ENCODE peak calls at places on chromosomes 3 and 15, in eight cellular contexts. One of them, this sample, is unnamed.

GRCh38 chr3:171383206-171384018 is 76.8 kb downstream of the TNIK start:
- DNase-seq in left lung: no peak
- DNase-seq in HepG2: no peak
- DNase-seq in neuronal stem cell: no peak
- DNase-seq in CD8-positive, alpha-beta T cell: no peak
- DNase-seq in tibial nerve: no peak
- DNase-seq in SK-N-MC: no peak
- DNase-seq in substantia nigra: no peak
- DNase-seq in this sample: no peak

GRCh38 chr3:84965141-84965540 is 6.4 kb downstream of the CADM2 start:
- DNase-seq in substantia nigra: peak
- DNase-seq in tibial nerve: no peak
- DNase-seq in left lung: no peak
- DNase-seq in neuronal stem cell: peak
- DNase-seq in HepG2: peak
- DNase-seq in CD8-positive, alpha-beta T cell: no peak
- DNase-seq in SK-N-MC: no peak
- DNase-seq in this sample: no peak

GRCh38 chr15:63481105-63481810 is 23.1 kb upstream of the USP3 start:
- DNase-seq in tibial nerve: no peak
- DNase-seq in SK-N-MC: no peak
- DNase-seq in neuronal stem cell: no peak
- DNase-seq in substantia nigra: no peak
- DNase-seq in CD8-positive, alpha-beta T cell: no peak
- DNase-seq in left lung: no peak
- DNase-seq in HepG2: no peak
- DNase-seq in this sample: no peak

GRCh38 chr3:103295974-103296570 is 861.3 kb downstream of the ZPLD1 start:
- DNase-seq in HepG2: peak
- DNase-seq in left lung: no peak
- DNase-seq in neuronal stem cell: no peak
- DNase-seq in tibial nerve: no peak
- DNase-seq in substantia nigra: no peak
- DNase-seq in CD8-positive, alpha-beta T cell: no peak
- DNase-seq in SK-N-MC: no peak
- DNase-seq in this sample: no peak

GRCh38 chr3:121822973-121823372 is 11.9 kb downstream of the IQCB1 start:
- DNase-seq in substantia nigra: no peak
- DNase-seq in left lung: no peak
- DNase-seq in CD8-positive, alpha-beta T cell: no peak
- DNase-seq in tibial nerve: no peak
- DNase-seq in neuronal stem cell: no peak
- DNase-seq in SK-N-MC: no peak
- DNase-seq in HepG2: no peak
- DNase-seq in this sample: no peak

GRCh38 chr3:45090855-45091254 is 55.3 kb downstream of the CDCP1 start:
- DNase-seq in HepG2: no peak
- DNase-seq in left lung: no peak
- DNase-seq in substantia nigra: no peak
- DNase-seq in tibial nerve: no peak
- DNase-seq in CD8-positive, alpha-beta T cell: no peak
- DNase-seq in SK-N-MC: no peak
- DNase-seq in neuronal stem cell: no peak
- DNase-seq in this sample: no peak

GRCh38 chr15:74847462-74847861 is 4.5 kb upstream of the ULK3 start:
- DNase-seq in HepG2: no peak
- DNase-seq in neuronal stem cell: no peak
- DNase-seq in left lung: no peak
- DNase-seq in SK-N-MC: no peak
- DNase-seq in substantia nigra: no peak
- DNase-seq in CD8-positive, alpha-beta T cell: no peak
- DNase-seq in tibial nerve: no peak
- DNase-seq in this sample: no peak

GRCh38 chr3:178320481-178321352 is 215.5 kb upstream of the KCNMB2 start:
- DNase-seq in substantia nigra: no peak
- DNase-seq in HepG2: no peak
- DNase-seq in left lung: peak
- DNase-seq in SK-N-MC: no peak
- DNase-seq in neuronal stem cell: no peak
- DNase-seq in CD8-positive, alpha-beta T cell: no peak
- DNase-seq in tibial nerve: no peak
- DNase-seq in this sample: no peak

GRCh38 chr3:171511450-171511849 is 51.2 kb upstream of the TNIK start:
- DNase-seq in left lung: no peak
- DNase-seq in neuronal stem cell: no peak
- DNase-seq in HepG2: no peak
- DNase-seq in SK-N-MC: no peak
- DNase-seq in tibial nerve: no peak
- DNase-seq in CD8-positive, alpha-beta T cell: no peak
- DNase-seq in substantia nigra: no peak
- DNase-seq in this sample: no peak

GRCh38 chr3:72344256-72345046 is 503.8 kb downstream of the SHQ1 start:
- DNase-seq in SK-N-MC: no peak
- DNase-seq in HepG2: no peak
- DNase-seq in CD8-positive, alpha-beta T cell: no peak
- DNase-seq in neuronal stem cell: no peak
- DNase-seq in tibial nerve: no peak
- DNase-seq in substantia nigra: no peak
- DNase-seq in left lung: no peak
- DNase-seq in this sample: no peak

GRCh38 chr3:142977399-142977728 is 13.9 kb upstream of the PAQR9 start:
- DNase-seq in left lung: no peak
- DNase-seq in substantia nigra: no peak
- DNase-seq in neuronal stem cell: no peak
- DNase-seq in tibial nerve: no peak
- DNase-seq in CD8-positive, alpha-beta T cell: no peak
- DNase-seq in HepG2: no peak
- DNase-seq in SK-N-MC: no peak
- DNase-seq in this sample: no peak

GRCh38 chr3:17179381-17180205 is 294.8 kb downstream of the PLCL2 start:
- DNase-seq in neuronal stem cell: no peak
- DNase-seq in left lung: no peak
- DNase-seq in tibial nerve: no peak
- DNase-seq in SK-N-MC: no peak
- DNase-seq in substantia nigra: no peak
- DNase-seq in HepG2: no peak
- DNase-seq in CD8-positive, alpha-beta T cell: no peak
- DNase-seq in this sample: peak

GRCh38 chr3:127449489-127450212 is 140.9 kb downstream of the TPRA1 start:
- DNase-seq in substantia nigra: no peak
- DNase-seq in neuronal stem cell: no peak
- DNase-seq in left lung: no peak
- DNase-seq in HepG2: no peak
- DNase-seq in SK-N-MC: no peak
- DNase-seq in tibial nerve: no peak
- DNase-seq in CD8-positive, alpha-beta T cell: no peak
- DNase-seq in this sample: no peak

GRCh38 chr3:51802091-51802720 is 23.2 kb upstream of the IQCF6 start:
- DNase-seq in substantia nigra: no peak
- DNase-seq in SK-N-MC: no peak
- DNase-seq in HepG2: no peak
- DNase-seq in neuronal stem cell: peak
- DNase-seq in left lung: no peak
- DNase-seq in CD8-positive, alpha-beta T cell: no peak
- DNase-seq in tibial nerve: no peak
- DNase-seq in this sample: no peak
- H3K27ac ChIP-seq in substantia nigra: no peak
- H3K27ac ChIP-seq in SK-N-MC: no peak
- H3K27ac ChIP-seq in HepG2: no peak
- H3K27ac ChIP-seq in neuronal stem cell: no peak
- H3K27ac ChIP-seq in left lung: no peak
- H3K27ac ChIP-seq in CD8-positive, alpha-beta T cell: no peak
- H3K27ac ChIP-seq in tibial nerve: no peak
- H3K27ac ChIP-seq in this sample: no peak

GRCh38 chr3:151999936-152000335 is 126.5 kb downstream of the SUCNR1 start:
- DNase-seq in left lung: no peak
- DNase-seq in HepG2: no peak
- DNase-seq in substantia nigra: no peak
- DNase-seq in tibial nerve: no peak
- DNase-seq in neuronal stem cell: no peak
- DNase-seq in CD8-positive, alpha-beta T cell: no peak
- DNase-seq in SK-N-MC: no peak
- DNase-seq in this sample: no peak

DNA sequence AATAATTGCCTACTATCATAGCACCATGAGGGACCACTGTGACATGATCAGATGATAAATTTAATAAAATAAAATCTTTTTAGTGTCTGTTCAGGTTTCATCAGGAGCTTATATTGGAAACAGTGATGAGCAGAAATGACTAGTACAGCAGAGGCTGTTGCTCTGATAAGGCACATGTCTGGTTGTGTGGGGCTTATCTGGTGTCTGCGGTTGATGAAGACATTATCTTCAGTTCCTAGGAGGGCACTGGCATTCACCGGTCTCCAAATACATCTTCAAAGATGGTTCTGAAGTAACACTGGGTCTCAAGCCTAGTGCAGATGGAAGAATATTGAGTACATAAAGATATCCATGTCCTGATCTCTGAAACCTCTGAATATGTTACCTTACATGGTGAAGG is 125.3 kb downstream of the SUCNR1 start:
- DNase-seq in SK-N-MC: no peak
- DNase-seq in tibial nerve: no peak
- DNase-seq in HepG2: no peak
- DNase-seq in left lung: no peak
- DNase-seq in CD8-positive, alpha-beta T cell: no peak
- DNase-seq in neuronal stem cell: no peak
- DNase-seq in substantia nigra: no peak
- DNase-seq in this sample: no peak
- H3K27ac ChIP-seq in SK-N-MC: no peak
- H3K27ac ChIP-seq in tibial nerve: no peak
- H3K27ac ChIP-seq in HepG2: no peak
- H3K27ac ChIP-seq in left lung: no peak
- H3K27ac ChIP-seq in CD8-positive, alpha-beta T cell: no peak
- H3K27ac ChIP-seq in neuronal stem cell: no peak
- H3K27ac ChIP-seq in substantia nigra: no peak
- H3K27ac ChIP-seq in this sample: no peak

GRCh38 chr3:113243071-113243470 is 31.7 kb downstream of the BOC start:
- DNase-seq in tibial nerve: no peak
- DNase-seq in HepG2: no peak
- DNase-seq in CD8-positive, alpha-beta T cell: no peak
- DNase-seq in neuronal stem cell: no peak
- DNase-seq in left lung: no peak
- DNase-seq in SK-N-MC: no peak
- DNase-seq in substantia nigra: no peak
- DNase-seq in this sample: no peak

GRCh38 chr3:113242091-113242581 is 30.8 kb downstream of the BOC start:
- DNase-seq in substantia nigra: no peak
- DNase-seq in left lung: no peak
- DNase-seq in CD8-positive, alpha-beta T cell: no peak
- DNase-seq in SK-N-MC: peak
- DNase-seq in neuronal stem cell: no peak
- DNase-seq in tibial nerve: no peak
- DNase-seq in HepG2: no peak
- DNase-seq in this sample: no peak

GRCh38 chr3:113243846-113244245 is 32.5 kb downstream of the BOC start:
- DNase-seq in SK-N-MC: no peak
- DNase-seq in left lung: no peak
- DNase-seq in HepG2: no peak
- DNase-seq in substantia nigra: no peak
- DNase-seq in neuronal stem cell: no peak
- DNase-seq in tibial nerve: no peak
- DNase-seq in CD8-positive, alpha-beta T cell: no peak
- DNase-seq in this sample: no peak

GRCh38 chr3:113240841-113241240 is 29.5 kb downstream of the BOC start:
- DNase-seq in CD8-positive, alpha-beta T cell: no peak
- DNase-seq in substantia nigra: no peak
- DNase-seq in left lung: no peak
- DNase-seq in neuronal stem cell: no peak
- DNase-seq in HepG2: no peak
- DNase-seq in SK-N-MC: no peak
- DNase-seq in tibial nerve: no peak
- DNase-seq in this sample: no peak

DNA sequence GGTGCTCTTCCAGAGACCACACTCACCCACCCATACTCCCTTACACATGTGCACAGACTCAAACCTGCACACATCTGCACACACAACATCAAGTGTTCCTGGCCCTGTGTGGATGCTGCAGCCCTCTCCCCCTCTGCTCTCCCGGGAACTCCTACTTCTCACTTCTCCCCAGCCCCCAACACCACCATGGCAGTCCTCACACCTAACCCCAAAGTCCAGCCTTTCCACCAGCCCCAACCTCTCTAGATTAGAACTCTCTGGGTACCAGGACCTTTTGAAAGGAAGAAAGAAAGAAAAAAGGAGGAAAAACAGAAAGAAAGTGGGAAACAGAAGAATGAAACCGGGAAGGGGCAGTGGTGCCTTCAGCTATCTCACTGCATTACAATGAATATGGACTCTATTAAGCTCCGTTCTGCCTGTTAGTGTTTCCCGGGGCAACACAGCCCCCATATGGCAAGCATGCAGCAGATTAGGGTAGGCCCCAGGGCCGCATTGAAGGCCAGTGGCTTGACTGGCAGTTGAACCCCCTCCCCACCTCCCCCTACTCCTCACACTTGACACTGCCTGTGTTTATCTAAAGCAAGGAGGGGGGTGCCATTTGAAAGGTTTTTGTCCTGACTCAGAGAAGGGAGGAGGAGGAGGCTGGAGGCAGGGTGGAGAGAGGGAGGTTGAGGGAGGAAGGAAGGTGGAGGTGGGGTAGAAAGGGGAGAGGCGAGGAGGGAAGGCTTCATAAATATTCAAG is 30.1 kb downstream of the BOC start:
- DNase-seq in left lung: no peak
- DNase-seq in substantia nigra: no peak
- DNase-seq in SK-N-MC: no peak
- DNase-seq in tibial nerve: no peak
- DNase-seq in HepG2: no peak
- DNase-seq in neuronal stem cell: peak
- DNase-seq in CD8-positive, alpha-beta T cell: no peak
- DNase-seq in this sample: no peak
- H3K27ac ChIP-seq in left lung: no peak
- H3K27ac ChIP-seq in substantia nigra: no peak
- H3K27ac ChIP-seq in SK-N-MC: peak
- H3K27ac ChIP-seq in tibial nerve: no peak
- H3K27ac ChIP-seq in HepG2: no peak
- H3K27ac ChIP-seq in neuronal stem cell: peak
- H3K27ac ChIP-seq in CD8-positive, alpha-beta T cell: no peak
- H3K27ac ChIP-seq in this sample: peak

DNA sequence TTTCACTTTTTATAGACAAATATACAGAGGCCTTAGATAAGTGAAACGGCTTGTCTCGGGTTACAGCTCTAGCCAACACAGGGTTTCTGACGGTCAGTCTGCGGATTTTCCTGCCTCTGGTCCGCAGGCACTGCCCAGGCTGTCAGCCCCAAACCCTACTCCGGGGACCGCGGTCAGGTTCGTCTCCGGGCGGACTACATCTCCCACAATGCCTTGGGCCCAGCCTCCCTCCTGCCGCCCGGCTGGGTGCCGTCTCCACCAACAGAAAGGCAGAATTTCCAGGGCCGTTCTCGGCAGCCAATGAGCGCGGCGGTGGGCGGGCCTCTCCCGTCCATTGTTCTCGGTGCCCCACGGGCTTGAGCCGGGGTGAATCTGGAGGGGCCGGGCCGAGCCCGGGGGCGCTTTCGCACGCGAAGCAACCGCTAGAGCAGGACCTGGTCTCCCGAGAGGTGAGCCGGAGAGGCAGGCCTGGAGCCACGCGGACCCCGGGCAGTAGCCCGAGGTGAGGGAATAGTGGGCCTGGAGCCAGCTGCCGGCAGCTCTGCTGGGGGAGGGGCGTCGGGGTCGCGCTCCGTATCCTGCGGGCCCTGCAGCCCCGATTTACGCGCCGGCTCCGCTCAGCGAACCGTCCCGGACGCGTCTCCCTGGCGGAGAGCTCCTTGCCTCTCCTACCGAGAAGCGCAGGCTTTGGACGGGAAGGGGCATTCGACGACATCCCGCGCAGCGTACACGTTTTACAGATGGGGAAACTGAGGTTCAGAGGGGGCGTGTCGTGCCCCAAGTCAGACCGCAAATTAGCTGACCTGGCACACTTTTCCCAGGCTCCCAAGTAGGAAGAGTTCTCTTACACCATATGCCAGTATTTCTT is at the start of gene ZSCAN2:
- DNase-seq in HepG2: peak
- DNase-seq in SK-N-MC: peak
- DNase-seq in CD8-positive, alpha-beta T cell: peak
- DNase-seq in left lung: peak
- DNase-seq in neuronal stem cell: peak
- DNase-seq in substantia nigra: peak
- DNase-seq in tibial nerve: peak
- DNase-seq in this sample: peak
- H3K27ac ChIP-seq in HepG2: peak
- H3K27ac ChIP-seq in SK-N-MC: peak
- H3K27ac ChIP-seq in CD8-positive, alpha-beta T cell: peak
- H3K27ac ChIP-seq in left lung: peak
- H3K27ac ChIP-seq in neuronal stem cell: peak
- H3K27ac ChIP-seq in substantia nigra: peak
- H3K27ac ChIP-seq in tibial nerve: peak
- H3K27ac ChIP-seq in this sample: no peak

This sample was measured in caudate nucleus.